ENCODE peak calls at places on chromosomes 6 and 20, in six cellular contexts. M is IMR-90, K is K562, Q is GM23248, Z is fibroblast of lung, I is neuronal stem cell. W is an unnamed sample.

GRCh38 chr20:25020901-25021301 is 28.4 kb upstream of the APMAP start:
- DNase-seq in Q (no peak), M (no peak), Z (no peak), I (no peak), K (no peak), W (no peak)

GRCh38 chr6:43838276-43839036 is 68.4 kb downstream of the VEGFA start:
- DNase-seq in K (peak; percentile 76), I (no peak), Q (peak; percentile 89), M (peak; percentile 81), Z (peak; percentile 77), W (peak; percentile 86)

GRCh38 chr6:45445749-45446454 is 68.2 kb upstream of the SUPT3H start:
- DNase-seq in Q (peak; percentile 98), M (peak; percentile 99), Z (peak; percentile 98), K (peak; percentile 68), I (peak; percentile 5), W (peak; percentile 99)

GRCh38 chr6:76694779-76695178 is 622.3 kb upstream of the IMPG1 start:
- DNase-seq in Q (no peak), M (no peak), K (no peak), Z (no peak), I (no peak), W (no peak)

GRCh38 chr6:144346719-144347446 is 61.7 kb downstream of the UTRN start:
- DNase-seq in K (no peak), Q (peak; percentile 93), Z (peak; percentile 87), M (peak; percentile 84), I (no peak), W (peak; percentile 67)

GRCh38 chr20:21251278-21251677 is 51.9 kb upstream of the XRN2 start:
- DNase-seq in M (no peak), K (no peak), Q (no peak), Z (peak; percentile 61), I (no peak), W (no peak)

GRCh38 chr6:79157961-79158644 is 76.4 kb downstream of the HMGN3 start:
- DNase-seq in Q (no peak), K (no peak), Z (no peak), M (no peak), I (no peak), W (no peak)

GRCh38 chr20:951384-952169 is 35.4 kb upstream of the ANGPT4 start:
- DNase-seq in I (no peak), M (no peak), Q (no peak), K (no peak), Z (no peak), W (no peak)

GRCh38 chr6:151285121-151285520 is 45.4 kb downstream of the AKAP12 start:
- DNase-seq in Z (peak; percentile 80), M (peak; percentile 80), I (no peak), Q (peak; percentile 71), K (no peak), W (peak; percentile 42)

GRCh38 chr6:15296249-15296648 is 50.4 kb downstream of the JARID2 start:
- DNase-seq in Q (no peak), I (no peak), K (no peak), M (no peak), Z (no peak), W (no peak)
- H3K4me3 ChIP-seq in Q (no peak overlapping the region), I (no peak overlapping the region), K (no peak overlapping the region), M (no peak overlapping the region), Z (no peak overlapping the region), W (no peak overlapping the region)

GRCh38 chr6:148986608-148987007 is 239.8 kb downstream of the UST start:
- DNase-seq in K (no peak), Q (no peak), Z (no peak), M (no peak), I (no peak), W (no peak)
- H3K9ac ChIP-seq in K (no peak overlapping the region), Q (no peak overlapping the region), Z (no peak overlapping the region), M (no peak overlapping the region), I (no peak overlapping the region), W (no peak overlapping the region)

GRCh38 chr6:132272776-132273175 is 128.5 kb downstream of the MOXD1 start:
- DNase-seq in Q (no peak), M (no peak), I (no peak), K (no peak), Z (no peak), W (no peak)
- H3K4me1 ChIP-seq in Q (peaks cover 6% of the 10 kb centered on the region), M (no peaks in the 10 kb centered on the region), I (no peaks in the 10 kb centered on the region), K (no peaks in the 10 kb centered on the region), Z (no peaks in the 10 kb centered on the region), W (peaks cover 5% of the 10 kb centered on the region)

GRCh38 chr20:14335122-14335521 is 2.3 kb downstream of the FLRT3 start:
- DNase-seq in M (no peak), K (no peak), Z (no peak), I (no peak), Q (no peak), W (peak; percentile 39)

GRCh38 chr20:14334306-14334930 is 3.0 kb downstream of the FLRT3 start:
- DNase-seq in I (peak; percentile 52), M (peak; percentile 45), K (no peak), Q (peak; percentile 75), Z (peak; percentile 44), W (peak; percentile 89)

GRCh38 chr20:14331671-14332070 is 5.7 kb downstream of the FLRT3 start:
- DNase-seq in Q (no peak), M (no peak), I (no peak), Z (no peak), K (no peak), W (no peak)

GRCh38 chr20:14332796-14333345 is 4.5 kb downstream of the FLRT3 start:
- DNase-seq in M (no peak), I (no peak), Z (no peak), K (no peak), Q (no peak), W (peak; percentile 23)

DNA sequence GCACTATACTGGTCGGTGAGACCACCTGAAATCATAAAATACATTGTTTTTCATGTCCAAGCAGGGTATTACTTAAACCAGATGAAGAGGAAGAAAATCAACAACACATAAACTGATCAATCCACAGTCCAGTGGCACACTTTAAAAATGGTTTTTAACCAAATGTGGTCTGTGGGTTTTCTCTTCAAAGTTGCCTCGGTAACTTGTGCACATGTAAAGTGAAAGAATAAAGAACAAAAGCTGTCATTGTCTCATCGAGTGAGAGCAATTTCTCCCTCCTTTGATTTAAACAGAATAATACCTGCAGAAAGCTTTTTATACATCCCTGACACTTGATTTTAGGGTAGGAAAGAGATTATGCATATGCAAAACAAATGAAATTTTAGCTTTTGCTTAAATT is 3.7 kb downstream of the FLRT3 start:
- DNase-seq in M (no peak), Q (no peak), Z (no peak), I (no peak), K (no peak), W (no peak)
- H3K4me3 ChIP-seq in M (no peak overlapping the region), Q (no peak overlapping the region), Z (peak overlapping the region; percentile 3), I (no peak overlapping the region), K (no peak overlapping the region), W (no peak overlapping the region)

W was measured in adipocyte.